ENCODE peak calls at places on chromosomes 3 and 15, in six cellular contexts. R is dorsolateral prefrontal cortex; A is stimulated activated CD4-positive, alpha-beta T cell treated with anti-CD3 and anti-CD28 coated beads, TNF-alpha, amount 100 ng/mL, for 4 hours; X is NCI-H1417; D is activated CD4-positive, alpha-beta T cell treated with anti-CD3 and anti-CD28 coated beads for 48 hours; Z is NCI-H2081. F is an unnamed sample.

GRCh38 chr3:79369306-79369705 is 398.5 kb downstream of the ROBO1 start:
- DNase-seq in Z (no peak), X (no peak), D (no peak), A (no peak), R (no peak), F (no peak)

GRCh38 chr3:30733681-30734080 is 127.3 kb downstream of the TGFBR2 start:
- DNase-seq in D (no peak), A (no peak), X (no peak), R (no peak), Z (no peak), F (no peak)

GRCh38 chr3:165210132-165210531 is 13.9 kb upstream of the SLITRK3 start:
- DNase-seq in R (no peak), Z (peak), D (no peak), X (no peak), A (no peak), F (no peak)

GRCh38 chr15:59191855-59192237 is 14.8 kb upstream of the LDHAL6B start:
- DNase-seq in X (no peak), D (no peak), A (no peak), R (no peak), Z (no peak), F (no peak)

GRCh38 chr3:98817546-98817945 is 54.4 kb downstream of the ST3GAL6 start:
- DNase-seq in X (peak), Z (peak), R (no peak), A (no peak), D (no peak), F (no peak)

GRCh38 chr15:67769468-67770097 is 55.7 kb upstream of the SKOR1 start:
- DNase-seq in X (no peak), Z (no peak), A (no peak), D (no peak), R (no peak), F (no peak)

GRCh38 chr3:169554606-169555005 is 108.9 kb downstream of the MECOM start:
- DNase-seq in X (no peak), Z (no peak), R (no peak), A (no peak), D (no peak), F (no peak)

GRCh38 chr15:74892313-74892712 is 2.5 kb downstream of the MPI start:
- DNase-seq in R (no peak), Z (no peak), A (no peak), D (no peak), X (no peak), F (no peak)

GRCh38 chr15:60766391-60767128 is 287.6 kb upstream of the ICE2 start:
- DNase-seq in Z (no peak), A (no peak), D (no peak), R (no peak), X (no peak), F (no peak)

GRCh38 chr3:97815149-97815917 is 6.5 kb upstream of the CRYBG3 start:
- DNase-seq in R (no peak), A (peak), D (peak), Z (no peak), X (no peak), F (peak)

GRCh38 chr3:27629381-27629780 is 92.7 kb downstream of the EOMES start:
- DNase-seq in D (no peak), R (no peak), Z (no peak), A (no peak), X (no peak), F (no peak)

GRCh38 chr15:101042320-101042719 is 123.2 kb downstream of the LRRK1 start:
- DNase-seq in R (no peak), A (no peak), Z (no peak), X (no peak), D (no peak), F (no peak)

GRCh38 chr3:71503525-71504249 is 79.8 kb downstream of the FOXP1 start:
- DNase-seq in A (no peak), Z (no peak), R (no peak), X (no peak), D (no peak), F (no peak)

GRCh38 chr3:55746808-55747413 is 259.8 kb upstream of the WNT5A start:
- DNase-seq in D (no peak), A (no peak), X (no peak), Z (no peak), R (no peak), F (no peak)

GRCh38 chr3:63724987-63725386 is 72.5 kb downstream of the SNTN start:
- DNase-seq in A (no peak), Z (no peak), X (no peak), D (no peak), R (no peak), F (no peak)

GRCh38 chr15:40320931-40321371 is 2.5 kb upstream of the INAFM2 start:
- DNase-seq in D (peak), X (peak), A (peak), R (no peak), Z (peak), F (no peak)

GRCh38 chr15:101409621-101410020 is 79.9 kb downstream of the PCSK6 start:
- DNase-seq in Z (no peak), X (no peak), A (no peak), D (no peak), R (no peak), F (no peak)

GRCh38 chr3:193317901-193318300 is 60.7 kb downstream of the ATP13A5 start:
- DNase-seq in D (no peak), R (no peak), X (no peak), A (no peak), Z (no peak), F (no peak)

GRCh38 chr3:171862993-171863521 is 19.9 kb downstream of the TMEM212 start:
- DNase-seq in R (no peak), D (no peak), X (no peak), Z (no peak), A (no peak), F (no peak)

GRCh38 chr15:29700296-29700695 is 122.0 kb downstream of the TJP1 start:
- DNase-seq in Z (no peak), R (no peak), D (no peak), A (no peak), X (no peak), F (no peak)

GRCh38 chr3:9769426-9770275 is at the start of gene CAMK1:
- DNase-seq in A (peak), D (peak), Z (peak), R (peak), X (peak), F (peak)

GRCh38 chr3:23696842-23697241 is 108.9 kb upstream of the UBE2E1 start:
- DNase-seq in Z (no peak), X (no peak), R (no peak), A (no peak), D (no peak), F (no peak)

GRCh38 chr15:22884344-22884743 is 45.9 kb downstream of the NIPA2 start:
- DNase-seq in D (peak), X (no peak), Z (no peak), A (no peak), R (no peak), F (no peak)

GRCh38 chr3:37689645-37690356 is 171.9 kb upstream of the CTDSPL start:
- DNase-seq in Z (peak), X (no peak), A (no peak), D (no peak), R (no peak), F (no peak)

GRCh38 chr3:125313060-125313635 is 62.0 kb downstream of the ZNF148 start:
- DNase-seq in X (no peak), A (no peak), Z (no peak), R (no peak), D (no peak), F (no peak)

GRCh38 chr15:87609474-87609873 is 647.1 kb downstream of the NTRK3 start:
- DNase-seq in D (no peak), X (no peak), Z (no peak), R (no peak), A (no peak), F (no peak)

GRCh38 chr3:197155039-197155438 is 125.4 kb upstream of the MELTF start:
- DNase-seq in X (no peak), R (no peak), A (no peak), D (no peak), Z (no peak), F (no peak)

GRCh38 chr15:55402707-55403106 is 5.5 kb downstream of the CCPG1 start:
- DNase-seq in R (no peak), D (no peak), Z (no peak), A (no peak), X (no peak), F (no peak)

GRCh38 chr15:55823191-55823670 is 80.3 kb upstream of the PRTG start:
- DNase-seq in A (no peak), Z (no peak), X (peak), D (no peak), R (no peak), F (no peak)

GRCh38 chr15:39140060-39140604 is 440.7 kb upstream of the THBS1 start:
- DNase-seq in Z (no peak), X (no peak), D (no peak), A (no peak), R (no peak), F (no peak)

F was measured in activated T-helper 1 cell treated with Interleukin-2 at 50 U/mL for 16 hours.